ENCODE peak calls at places on chromosomes 2 and 18, in five cellular contexts. C is stimulated activated CD8-positive, alpha-beta memory T cell treated with anti-CD3 and anti-CD28 coated beads, Interleukin-15, amount 100 ng/mL, for 24 hours; N is GM13976; K is effector memory CD8-positive, alpha-beta T cell; W is activated naive CD8-positive, alpha-beta T cell treated with anti-CD3 and anti-CD28 coated beads for 36 hours. G is an unnamed sample.

GRCh38 chr2:43478423-43479086 is 117.3 kb downstream of the THADA start:
- DNase-seq in C (no peak), K (no peak), W (no peak), N (no peak), G (peak)

GRCh38 chr2:114006460-114006859 is 116.6 kb downstream of the ACTR3 start:
- DNase-seq in C (no peak), K (no peak), W (no peak), N (no peak), G (no peak)

GRCh38 chr2:137420744-137421143 is 543.5 kb upstream of the HNMT start:
- DNase-seq in K (no peak), N (no peak), C (no peak), W (no peak), G (peak)

GRCh38 chr18:7784171-7784570 is 217.1 kb downstream of the PTPRM start:
- DNase-seq in N (no peak), W (no peak), K (no peak), C (no peak), G (peak)

GRCh38 chr18:59864446-59864764 is 35.4 kb upstream of the PMAIP1 start:
- DNase-seq in W (no peak), K (no peak), C (no peak), N (no peak), G (peak)

GRCh38 chr2:219661955-219662395 is 34.5 kb downstream of the SLC4A3 start:
- DNase-seq in K (no peak), W (no peak), N (no peak), C (no peak), G (peak)

GRCh38 chr18:63956755-63957154 is 7.7 kb downstream of the HMSD start:
- DNase-seq in W (no peak), N (no peak), C (no peak), K (no peak), G (no peak)

GRCh38 chr2:100821255-100821912 is 1.4 kb downstream of the NPAS2 start:
- DNase-seq in N (no peak), K (no peak), C (no peak), W (no peak), G (no peak)

GRCh38 chr2:189524746-189525145 is 55.8 kb downstream of the SLC40A1 start:
- DNase-seq in W (no peak), N (no peak), C (no peak), K (no peak), G (no peak)

GRCh38 chr2:200378652-200379290 is 72.3 kb downstream of the SPATS2L start:
- DNase-seq in N (no peak), K (no peak), W (no peak), C (no peak), G (peak)

GRCh38 chr2:132923787-132924186 is 253.8 kb upstream of the LYPD1 start:
- DNase-seq in W (no peak), N (no peak), C (no peak), K (no peak), G (no peak)

GRCh38 chr2:95306306-95306895 is 9.3 kb downstream of the KCNIP3 start:
- DNase-seq in W (no peak), C (no peak), N (no peak), K (no peak), G (no peak)

GRCh38 chr2:24454258-24454657 is 36.8 kb upstream of the NCOA1 start:
- DNase-seq in C (no peak), K (no peak), W (no peak), N (no peak), G (peak)

GRCh38 chr2:146820672-146821071 is 1024.2 kb upstream of the ACVR2A start:
- DNase-seq in N (no peak), C (no peak), K (no peak), W (no peak), G (peak)

GRCh38 chr2:10910625-10911024 is 1.1 kb upstream of the KCNF1 start:
- DNase-seq in C (no peak), K (no peak), W (no peak), N (no peak), G (no peak)

GRCh38 chr18:58762781-58763171 is 91.5 kb downstream of the MALT1 start:
- DNase-seq in N (no peak), W (no peak), K (no peak), C (no peak), G (no peak)

GRCh38 chr2:118197011-118197695 is 108.9 kb downstream of the INSIG2 start:
- DNase-seq in C (no peak), N (no peak), W (no peak), K (no peak), G (no peak)

G was measured in renal cortical epithelial cell.